ENCODE peak calls at places on chromosomes 4 and X, in five cellular contexts. S is K562, O is GM12878, Z is IMR-90, K is HepG2. M is an unnamed sample.

GRCh38 chr4:27121830-27122229 is 261.2 kb downstream of the STIM2 start:
- DNase-seq in S (no peak), O (no peak), Z (no peak), K (no peak), M (no peak)

GRCh38 chrX:144275403-144275802 is 391.5 kb downstream of the UBE2NL start:
- DNase-seq in S (no peak), O (no peak), Z (no peak), K (no peak), M (no peak)

GRCh38 chr4:6071191-6071958 is 53.1 kb upstream of the C4orf50 start:
- DNase-seq in S (no peak), O (no peak), Z (no peak), K (no peak), M (no peak)

GRCh38 chr4:76199664-76200211 is 13.9 kb downstream of the SCARB2 start:
- DNase-seq in S (no peak), O (peak), Z (peak), K (no peak), M (no peak)

GRCh38 chr4:103108547-103108946 is 8.9 kb upstream of the BDH2 start:
- DNase-seq in S (no peak), O (no peak), Z (no peak), K (no peak), M (no peak)

GRCh38 chr4:47061435-47061834 is 30.1 kb downstream of the GABRB1 start:
- DNase-seq in S (no peak), O (no peak), Z (peak), K (no peak), M (no peak)

GRCh38 chr4:79209822-79210635 is 115.8 kb downstream of the NAA11 start:
- DNase-seq in S (peak), O (no peak), Z (no peak), K (peak), M (no peak)

GRCh38 chr4:119647558-119647957 is 19.0 kb upstream of the PDE5A start:
- DNase-seq in S (no peak), O (no peak), Z (peak), K (no peak), M (no peak)

GRCh38 chrX:96985046-96985445 is 101.3 kb downstream of the RPA4 start:
- DNase-seq in S (no peak), O (no peak), Z (peak), K (no peak), M (no peak)

GRCh38 chr4:173242466-173243250 is 74.0 kb downstream of the GALNT7 start:
- DNase-seq in S (no peak), O (no peak), Z (no peak), K (no peak), M (no peak)

GRCh38 chr4:183987987-183988392 is 82.9 kb downstream of the STOX2 start:
- DNase-seq in S (peak), O (no peak), Z (peak), K (peak), M (peak)

GRCh38 chr4:54513231-54513630 is 144.5 kb upstream of the KIT start:
- DNase-seq in S (no peak), O (no peak), Z (peak), K (no peak), M (no peak)

GRCh38 chrX:132853040-132853439 is 105.4 kb downstream of the HS6ST2 start:
- DNase-seq in S (no peak), O (no peak), Z (no peak), K (no peak), M (no peak)

GRCh38 chrX:132860200-132860599 is 98.2 kb downstream of the HS6ST2 start:
- DNase-seq in S (no peak), O (no peak), Z (no peak), K (no peak), M (no peak)

GRCh38 chrX:132861076-132861475 is 97.4 kb downstream of the HS6ST2 start:
- DNase-seq in S (no peak), O (no peak), Z (no peak), K (no peak), M (no peak)

GRCh38 chrX:132855760-132856341 is 102.6 kb downstream of the HS6ST2 start:
- DNase-seq in S (no peak), O (no peak), Z (no peak), K (no peak), M (no peak)

GRCh38 chrX:132858018-132858417 is 100.4 kb downstream of the HS6ST2 start:
- DNase-seq in S (no peak), O (no peak), Z (no peak), K (no peak), M (no peak)
- TF ChIP-seq BHLHE40 in S (no peak), O (no peak), Z (no peak), K (no peak), M (no peak)

GRCh38 chrX:21781976-21782375 is 24.1 kb upstream of the SMPX start:
- DNase-seq in S (no peak), O (no peak), Z (no peak), K (no peak), M (no peak)
- TF ChIP-seq RFX5 in S (no peak), O (no peak), Z (no peak), K (no peak), M (no peak)

GRCh38 chrX:153900806-153901752 is 3.4 kb upstream of the AVPR2 start:
- DNase-seq in S (peak), O (peak), Z (peak), K (no peak), M (peak)
- TF ChIP-seq BHLHE40 in S (peak), O (peak), Z (peak), K (no peak), M (no peak)

DNA sequence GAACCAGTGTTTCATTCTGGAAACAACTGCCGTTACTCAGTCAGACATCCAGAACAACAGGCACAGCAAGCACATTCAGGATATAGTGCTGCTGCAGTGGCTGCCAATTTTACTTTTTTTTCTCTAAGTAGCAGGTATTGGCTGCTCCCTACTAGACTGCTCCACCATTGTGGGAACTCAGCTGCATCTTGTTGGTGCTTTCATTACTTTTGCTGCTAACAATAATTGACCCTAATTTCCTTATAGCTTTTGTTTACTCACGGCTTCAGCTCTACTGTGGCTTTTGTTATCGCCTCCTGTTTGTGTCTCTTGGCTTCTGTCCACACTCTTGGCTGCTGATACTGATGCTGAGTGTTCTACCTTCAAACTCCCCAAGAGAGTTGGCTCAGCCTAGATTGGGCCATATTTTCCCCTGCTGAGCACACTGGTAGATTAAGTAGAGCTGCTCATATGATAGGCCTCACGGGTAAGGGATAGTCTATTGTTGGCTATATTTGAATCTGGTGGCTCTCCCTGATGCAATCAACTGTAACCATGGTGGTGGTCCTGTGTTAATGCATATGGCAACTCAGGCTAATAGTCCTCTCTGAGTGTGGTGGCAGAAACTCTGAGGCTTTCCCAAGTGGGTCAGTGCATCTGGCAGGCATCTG is 44.5 kb upstream of the IL2 start:
- DNase-seq in S (no peak), O (no peak), Z (no peak), K (no peak), M (no peak)
- TF ChIP-seq RFX5 in S (no peak), O (no peak), Z (no peak), K (no peak), M (no peak)

DNA sequence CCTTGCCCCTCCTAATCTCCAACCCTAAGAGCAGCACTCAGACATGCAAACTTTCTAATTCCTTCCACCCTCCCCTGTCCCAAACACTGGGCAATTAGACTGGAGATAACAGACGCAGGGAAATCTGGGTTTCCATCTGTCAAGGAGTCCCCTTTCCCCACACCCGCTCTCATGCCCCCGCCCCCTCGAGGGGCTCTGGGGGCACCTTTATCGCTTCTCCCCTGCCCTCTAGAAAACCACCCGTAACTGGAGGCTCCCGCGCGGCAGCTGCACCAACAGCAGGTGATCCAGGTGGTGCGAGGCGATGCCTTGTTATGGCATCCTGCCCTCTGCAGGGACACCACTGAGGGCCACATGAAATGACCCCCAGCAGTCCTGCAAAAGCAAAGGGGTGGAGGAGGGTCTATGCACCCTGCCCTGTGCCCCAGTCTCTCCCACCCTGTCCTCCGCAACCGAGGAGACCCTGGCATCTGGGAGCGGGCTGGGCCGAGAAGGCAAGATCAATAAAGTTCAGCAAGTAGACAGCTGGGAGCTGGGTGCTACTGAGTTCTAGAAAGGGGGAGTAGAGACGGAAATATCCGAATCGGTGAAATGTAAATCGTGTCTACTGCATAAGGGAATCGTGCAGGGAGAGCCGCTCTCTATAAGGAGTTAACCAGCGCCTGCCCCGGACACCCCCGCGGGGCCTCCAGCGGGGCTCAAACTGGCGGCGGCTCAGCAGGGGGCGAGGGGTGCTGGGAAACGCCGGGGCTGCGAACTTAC is 1.6 kb downstream of the KCTD8 start:
- DNase-seq in S (no peak), O (no peak), Z (no peak), K (no peak), M (no peak)
- TF ChIP-seq BHLHE40 in S (no peak), O (no peak), Z (no peak), K (no peak), M (no peak)

GRCh38 chr4:140637836-140638235 is 69.1 kb upstream of the UCP1 start:
- DNase-seq in S (peak), O (no peak), Z (no peak), K (peak), M (peak)
- TF ChIP-seq RFX5 in S (no peak), O (no peak), Z (no peak), K (no peak), M (no peak)

GRCh38 chrX:85998954-85999353 is 48.4 kb downstream of the CHM start:
- DNase-seq in S (no peak), O (no peak), Z (no peak), K (no peak), M (no peak)

GRCh38 chrX:85996555-85996954 is 50.8 kb downstream of the CHM start:
- DNase-seq in S (no peak), O (no peak), Z (no peak), K (no peak), M (no peak)

DNA sequence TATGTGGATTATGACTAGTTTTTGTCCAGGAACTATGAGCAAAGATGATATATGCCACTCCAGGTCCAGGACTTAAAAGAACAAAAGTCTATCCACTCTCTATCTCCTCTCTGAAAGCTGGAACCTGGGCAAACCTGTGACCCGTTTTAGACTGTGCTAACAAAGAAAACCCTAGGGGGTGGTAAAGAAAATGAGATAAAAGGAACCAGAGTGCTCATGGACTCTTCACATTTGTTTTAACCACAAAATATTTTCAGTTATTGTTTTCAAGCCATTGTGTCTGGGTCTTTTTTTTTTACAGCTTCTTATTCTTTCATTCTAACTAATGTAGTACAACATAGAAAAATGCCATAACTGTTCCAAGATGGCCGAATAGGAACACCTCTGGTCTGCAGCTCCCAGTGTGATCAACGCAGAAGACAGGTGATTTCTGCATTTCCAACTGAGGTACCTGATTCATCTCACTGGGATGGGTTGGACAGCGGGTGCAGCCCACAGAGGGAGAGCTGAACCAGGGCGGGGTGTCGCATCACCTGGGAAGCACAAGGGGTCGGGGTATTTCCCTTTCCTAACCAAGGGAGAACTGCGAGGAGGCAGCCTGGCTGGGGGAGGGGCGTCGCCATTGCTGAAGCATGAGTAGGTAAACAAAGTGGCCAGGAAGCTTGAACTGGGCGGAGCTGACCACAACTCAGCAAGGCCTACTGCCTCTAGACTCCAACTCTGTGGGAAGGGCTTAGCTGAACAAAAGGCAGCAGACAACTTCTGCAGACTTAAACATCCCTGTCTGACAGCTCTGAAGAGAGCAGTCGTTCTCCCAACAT is 45.1 kb downstream of the CHM start:
- DNase-seq in S (peak), O (no peak), Z (peak), K (peak), M (peak)
- TF ChIP-seq BHLHE40 in S (no peak), O (no peak), Z (no peak), K (no peak), M (no peak)

M was measured in A549.